ENCODE peak calls at places on chromosomes 7 and 10, in seven cellular contexts. O, S, V, K, J, H and F are unnamed samples.
A peak's percentile ranks its signal among the peaks of the same experiment; 100 is the strongest.

GRCh38 chr7:28266377-28266776 is 85.8 kb upstream of the JAZF1 start:
- DNase-seq in O (no peak), S (no peak), V (no peak), K (no peak), J (no peak), H (no peak), F (no peak)

GRCh38 chr7:96236198-96237039 is 85.5 kb downstream of the SLC25A13 start:
- DNase-seq in O (no peak), S (peak; percentile 84), V (no peak), K (no peak), J (no peak), H (no peak), F (no peak)

GRCh38 chr7:143882020-143882610 is 19.9 kb downstream of the TCAF1 start:
- DNase-seq in O (no peak), S (peak; percentile 91), V (peak; percentile 86), K (no peak), J (no peak), H (no peak), F (no peak)

GRCh38 chr7:81187768-81188167 is 268.9 kb upstream of the SEMA3C start:
- DNase-seq in O (no peak), S (no peak), V (no peak), K (no peak), J (no peak), H (no peak), F (no peak)

GRCh38 chr7:135236727-135237126 is 3.1 kb downstream of the STRA8 start:
- DNase-seq in O (no peak), S (no peak), V (no peak), K (no peak), J (no peak), H (no peak), F (no peak)

GRCh38 chr7:94173436-94173835 is 169.3 kb upstream of the BET1 start:
- DNase-seq in O (no peak), S (no peak), V (no peak), K (no peak), J (no peak), H (no peak), F (no peak)

GRCh38 chr7:73706122-73707044 is 13.1 kb downstream of the STX1A start:
- DNase-seq in O (no peak), S (no peak), V (no peak), K (no peak), J (no peak), H (peak; percentile 38), F (no peak)

GRCh38 chr7:157041514-157042277 is 31.2 kb upstream of the MNX1 start:
- DNase-seq in O (no peak), S (no peak), V (no peak), K (no peak), J (no peak), H (no peak), F (no peak)

GRCh38 chr7:1242601-1243289 is 10.1 kb downstream of the UNCX start:
- DNase-seq in O (no peak), S (no peak), V (no peak), K (no peak), J (no peak), H (no peak), F (no peak)

GRCh38 chr10:99681553-99681952 is 22.2 kb downstream of the ENTPD7 start:
- DNase-seq in O (no peak), S (no peak), V (no peak), K (no peak), J (no peak), H (no peak), F (no peak)

GRCh38 chr7:1800876-1801275 is 130.8 kb downstream of the ELFN1 start:
- DNase-seq in O (no peak), S (peak; percentile 12), V (no peak), K (no peak), J (peak; percentile 8), H (no peak), F (no peak)

GRCh38 chr10:99412100-99412499 is 18.3 kb downstream of the GOT1 start:
- DNase-seq in O (no peak), S (no peak), V (no peak), K (no peak), J (no peak), H (no peak), F (no peak)

GRCh38 chr7:149855368-149856305 is 17.5 kb downstream of the ZNF862 start:
- DNase-seq in O (no peak), S (peak; percentile 46), V (no peak), K (no peak), J (no peak), H (no peak), F (no peak)

GRCh38 chr7:151311294-151311864 is 30.2 kb upstream of the NUB1 start:
- DNase-seq in O (no peak), S (no peak), V (no peak), K (no peak), J (no peak), H (peak; percentile 22), F (no peak)

GRCh38 chr7:7569615-7570014 is 2.9 kb downstream of the MIOS start:
- DNase-seq in O (no peak), S (no peak), V (no peak), K (no peak), J (no peak), H (no peak), F (no peak)

GRCh38 chr7:116171094-116171493 is 39.2 kb upstream of the TES start:
- DNase-seq in O (no peak), S (no peak), V (no peak), K (no peak), J (no peak), H (no peak), F (no peak)

GRCh38 chr7:132149801-132150310 is 426.4 kb downstream of the PLXNA4 start:
- DNase-seq in O (no peak), S (no peak), V (no peak), K (no peak), J (no peak), H (no peak), F (no peak)

GRCh38 chr7:105707967-105708580 is 126.8 kb upstream of the EFCAB10 start:
- DNase-seq in O (no peak), S (no peak), V (no peak), K (no peak), J (no peak), H (no peak), F (no peak)

GRCh38 chr10:52539463-52539862 is 225.4 kb downstream of the DKK1 start:
- DNase-seq in O (no peak), S (no peak), V (no peak), K (no peak), J (no peak), H (no peak), F (no peak)

GRCh38 chr7:10075866-10076265 is 897.8 kb upstream of the PHF14 start:
- DNase-seq in O (no peak), S (no peak), V (peak; percentile 43), K (no peak), J (no peak), H (no peak), F (no peak)

GRCh38 chr7:66967029-66967428 is 28.4 kb downstream of the SBDS start:
- DNase-seq in O (no peak), S (peak; percentile 50), V (no peak), K (no peak), J (no peak), H (no peak), F (no peak)

GRCh38 chr10:131688304-131688703 is 212.5 kb upstream of the PPP2R2D start:
- DNase-seq in O (no peak), S (no peak), V (no peak), K (no peak), J (no peak), H (no peak), F (no peak)

GRCh38 chr10:74822583-74823089 is 3.8 kb upstream of the KAT6B start:
- DNase-seq in O (no peak), S (no peak), V (no peak), K (no peak), J (no peak), H (no peak), F (no peak)

GRCh38 chr10:125002423-125003145 is 60.7 kb downstream of the ZRANB1 start:
- DNase-seq in O (no peak), S (peak; percentile 61), V (no peak), K (no peak), J (peak; percentile 22), H (no peak), F (no peak)

GRCh38 chr10:49538381-49539319 is at the start of gene ERCC6:
- DNase-seq in O (peak; percentile 94), S (peak; percentile 99), V (peak; percentile 97), K (peak; percentile 94), J (peak; percentile 98), H (peak; percentile 90), F (peak; percentile 96)

GRCh38 chr7:156074084-156074483 is 261.8 kb upstream of the SHH start:
- DNase-seq in O (no peak), S (no peak), V (no peak), K (no peak), J (no peak), H (no peak), F (no peak)